ENCODE peak calls at places on chromosomes 11 and 22, in five cellular contexts. R is endodermal cell; H is body of pancreas; Q is CD8-positive, alpha-beta T cell; Y is NB4. V is an unnamed sample.
A peak's percentile ranks its signal among the peaks of the same experiment; 100 is the strongest.

GRCh38 chr11:2187267-2187707 is 15.7 kb upstream of the TH start:
- DNase-seq in R (no peak), H (no peak), Q (no peak), Y (no peak), V (no peak)

GRCh38 chr11:69640260-69640994 is 529 bp upstream of the CCND1 start:
- DNase-seq in R (peak; percentile 70), H (peak; percentile 29), Q (no peak), Y (peak; percentile 42), V (no peak)

GRCh38 chr22:36286096-36286957 is 33.4 kb downstream of the APOL1 start:
- DNase-seq in R (peak; percentile 97), H (peak; percentile 66), Q (peak; percentile 70), Y (peak; percentile 74), V (no peak)

GRCh38 chr11:74255741-74256369 is 55.6 kb downstream of the P4HA3 start:
- DNase-seq in R (peak; percentile 77), H (peak; percentile 57), Q (peak; percentile 66), Y (peak; percentile 80), V (peak; percentile 7)

GRCh38 chr11:2591805-2592204 is 108.0 kb downstream of the KCNQ1OT1 start:
- DNase-seq in R (no peak), H (no peak), Q (no peak), Y (no peak), V (no peak)

GRCh38 chr11:31412946-31413345 is 43.3 kb downstream of the DNAJC24 start:
- DNase-seq in R (no peak), H (no peak), Q (no peak), Y (no peak), V (no peak)

GRCh38 chr11:132792341-132793140 is 739.8 kb downstream of the OPCML start:
- DNase-seq in R (peak; percentile 72), H (no peak), Q (no peak), Y (no peak), V (no peak)

GRCh38 chr11:13480198-13480597 is 15.6 kb downstream of the PTH start:
- DNase-seq in R (no peak), H (no peak), Q (no peak), Y (no peak), V (no peak)

GRCh38 chr11:2148253-2149000 is 9.2 kb upstream of the IGF2 start:
- DNase-seq in R (no peak), H (no peak), Q (no peak), Y (no peak), V (no peak)

GRCh38 chr22:21646608-21647590 is 4.8 kb downstream of the SDF2L1 start:
- DNase-seq in R (peak; percentile 91), H (peak; percentile 88), Q (peak; percentile 84), Y (peak; percentile 82), V (no peak)

GRCh38 chr11:120025606-120026335 is 112.1 kb downstream of the TRIM29 start:
- DNase-seq in R (no peak), H (no peak), Q (peak; percentile 29), Y (no peak), V (no peak)

GRCh38 chr11:17392872-17393271 is 4.4 kb upstream of the KCNJ11 start:
- DNase-seq in R (peak; percentile 34), H (no peak), Q (no peak), Y (no peak), V (no peak)

GRCh38 chr11:118705111-118705741 is 25.8 kb upstream of the TREH start:
- DNase-seq in R (no peak), H (peak; percentile 45), Q (peak; percentile 84), Y (peak; percentile 73), V (no peak)

GRCh38 chr22:38080847-38081635 is 2.9 kb downstream of the SLC16A8 start:
- DNase-seq in R (peak; percentile 82), H (peak; percentile 31), Q (no peak), Y (peak; percentile 29), V (no peak)

GRCh38 chr22:42949159-42949558 is 65.8 kb downstream of the PACSIN2 start:
- DNase-seq in R (no peak), H (no peak), Q (no peak), Y (no peak), V (no peak)

GRCh38 chr11:134244593-134244992 is 8.6 kb downstream of the THYN1 start:
- DNase-seq in R (peak; percentile 63), H (no peak), Q (no peak), Y (peak; percentile 46), V (no peak)

GRCh38 chr22:23677701-23677995 is 13.2 kb upstream of the RGL4 start:
- DNase-seq in R (no peak), H (no peak), Q (no peak), Y (no peak), V (no peak)

GRCh38 chr11:14275081-14275480 is 83.9 kb downstream of the RRAS2 start:
- DNase-seq in R (no peak), H (no peak), Q (no peak), Y (no peak), V (no peak)

GRCh38 chr11:96288915-96289314 is 54.1 kb downstream of the MAML2 start:
- DNase-seq in R (no peak), H (no peak), Q (no peak), Y (no peak), V (no peak)

GRCh38 chr11:94786264-94787126 is 18.3 kb downstream of the AMOTL1 start:
- DNase-seq in R (peak; percentile 81), H (peak; percentile 14), Q (no peak), Y (peak; percentile 59), V (no peak)

GRCh38 chr11:104917259-104918112 is 19.2 kb upstream of the CASP12 start:
- DNase-seq in R (no peak), H (no peak), Q (no peak), Y (no peak), V (no peak)

GRCh38 chr11:6443269-6444003 is 2.6 kb upstream of the HPX start:
- DNase-seq in R (peak; percentile 86), H (peak; percentile 61), Q (peak; percentile 71), Y (peak; percentile 61), V (peak; percentile 13)

GRCh38 chr11:35082322-35083180 is 56.4 kb upstream of the CD44 start:
- DNase-seq in R (peak; percentile 90), H (peak; percentile 80), Q (peak; percentile 85), Y (peak; percentile 93), V (peak; percentile 91)

GRCh38 chr11:35085766-35086165 is 53.2 kb upstream of the CD44 start:
- DNase-seq in R (no peak), H (no peak), Q (no peak), Y (no peak), V (no peak)

GRCh38 chr11:35079581-35079980 is 59.4 kb upstream of the CD44 start:
- DNase-seq in R (no peak), H (no peak), Q (no peak), Y (no peak), V (no peak)

GRCh38 chr11:35084817-35085424 is 54.0 kb upstream of the CD44 start:
- DNase-seq in R (no peak), H (no peak), Q (no peak), Y (no peak), V (no peak)

DNA sequence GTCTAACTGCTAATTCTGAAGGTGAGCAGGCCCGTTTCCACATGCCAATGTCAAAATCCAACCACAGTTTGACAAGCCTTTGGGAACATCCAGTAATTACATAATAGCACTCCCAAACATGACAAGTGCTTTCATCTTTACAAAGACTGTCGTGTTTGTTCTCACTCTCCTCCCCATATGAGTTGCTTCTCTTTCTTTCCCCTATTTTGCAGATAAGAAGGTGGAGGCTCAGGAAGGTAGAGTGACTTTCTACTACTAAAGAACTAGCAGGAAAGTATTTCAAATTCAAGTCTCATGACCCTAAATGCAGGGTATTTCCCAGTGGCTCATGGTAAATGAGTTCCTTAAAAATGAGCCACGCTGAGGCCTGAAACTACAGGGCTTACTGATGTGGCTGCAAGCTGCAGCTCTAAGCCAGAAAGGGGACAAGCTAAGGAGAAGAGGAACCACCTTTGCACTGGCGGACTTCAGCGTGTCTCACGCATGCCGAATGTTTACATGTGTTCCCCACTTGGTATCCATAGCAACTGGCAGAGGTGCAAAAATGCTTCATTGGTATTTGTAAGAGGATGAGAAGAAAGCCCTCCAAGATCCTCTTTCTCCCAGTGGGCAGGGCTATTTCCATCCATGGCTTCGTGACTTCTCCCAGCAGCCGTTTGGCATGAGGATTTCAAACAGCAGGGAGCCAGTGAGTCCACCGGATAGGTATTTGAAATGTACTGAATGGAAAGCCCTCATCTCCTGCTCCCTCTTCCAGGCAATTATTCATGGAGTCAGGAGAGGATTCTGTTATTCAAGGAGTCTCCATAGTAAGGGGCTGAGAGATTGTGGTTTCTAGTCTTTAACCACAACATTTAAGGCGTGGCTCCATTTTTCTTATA is 55.5 kb upstream of the CD44 start:
- DNase-seq in R (peak; percentile 86), H (peak; percentile 81), Q (peak; percentile 65), Y (peak; percentile 85), V (peak; percentile 77)
- TF ChIP-seq CTCF in R (no peak), H (no peak), Q (no peak), Y (no peak), V (no peak)

GRCh38 chr11:8785457-8785856 is 102.9 kb downstream of the RPL27A start:
- DNase-seq in R (peak; percentile 33), H (no peak), Q (no peak), Y (no peak), V (no peak)

GRCh38 chr11:8787372-8787771 is 104.8 kb downstream of the RPL27A start:
- DNase-seq in R (peak; percentile 46), H (peak; percentile 33), Q (no peak), Y (no peak), V (no peak)

GRCh38 chr11:8784936-8785335 is 102.3 kb downstream of the RPL27A start:
- DNase-seq in R (no peak), H (no peak), Q (no peak), Y (no peak), V (no peak)

GRCh38 chr11:8786933-8787332 is 104.3 kb downstream of the RPL27A start:
- DNase-seq in R (no peak), H (no peak), Q (no peak), Y (no peak), V (no peak)

DNA sequence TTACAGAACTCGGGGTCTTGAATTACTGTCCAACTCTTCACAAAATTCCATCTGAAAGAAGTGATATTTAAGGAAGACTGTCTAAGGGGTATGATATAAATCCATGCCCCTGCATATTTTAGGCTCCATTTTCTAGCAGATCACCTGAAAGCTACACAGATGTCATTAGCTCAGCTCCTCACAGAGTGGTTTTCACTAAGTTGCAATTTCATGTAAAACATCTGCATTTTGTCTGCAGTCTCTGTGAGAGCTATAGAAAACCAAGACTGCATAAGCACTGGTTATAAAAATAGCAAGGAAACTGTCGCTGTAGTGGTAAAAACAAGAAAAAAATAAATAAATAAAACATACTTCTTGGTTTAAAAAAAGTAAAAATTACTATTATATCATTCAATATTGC is 103.4 kb downstream of the RPL27A start:
- DNase-seq in R (no peak), H (no peak), Q (no peak), Y (no peak), V (no peak)
- H3K4me3 ChIP-seq in R (no peak overlapping the region), H (no peak overlapping the region), Q (no peak overlapping the region), Y (no peak overlapping the region), V (no peak overlapping the region)

DNA sequence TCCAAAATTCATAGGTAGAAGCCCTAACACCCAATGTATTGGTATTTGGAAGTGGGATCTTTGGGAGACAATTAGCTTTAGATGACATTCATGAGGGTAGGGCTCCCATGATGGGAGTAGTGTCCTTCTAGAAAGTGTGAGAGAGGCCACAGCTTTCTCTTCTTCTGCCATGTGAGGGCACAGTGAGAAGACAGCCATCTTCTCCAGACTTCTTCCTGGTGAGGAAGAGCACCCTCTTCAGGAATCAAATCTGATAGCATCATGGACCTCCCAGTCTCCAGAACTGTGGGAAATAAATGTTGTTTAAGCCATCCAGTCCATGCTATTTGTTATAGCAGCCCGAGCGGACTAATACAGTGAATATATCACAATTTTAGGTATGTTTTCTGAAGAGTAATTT is 96.9 kb downstream of the CNTN5 start:
- DNase-seq in R (no peak), H (no peak), Q (no peak), Y (peak; percentile 16), V (no peak)
- TF ChIP-seq CTCF in R (peak; percentile 57), H (no peak), Q (no peak), Y (no peak), V (peak; percentile 2)

GRCh38 chr11:10938650-10939387 is 81.0 kb upstream of the ZBED5 start:
- DNase-seq in R (no peak), H (peak; percentile 28), Q (no peak), Y (no peak), V (no peak)
- H3K4me3 ChIP-seq in R (no peak overlapping the region), H (no peak overlapping the region), Q (no peak overlapping the region), Y (no peak overlapping the region), V (no peak overlapping the region)

GRCh38 chr11:129699711-129700304 is 115.8 kb upstream of the TMEM45B start:
- DNase-seq in R (no peak), H (no peak), Q (no peak), Y (no peak), V (no peak)
- TF ChIP-seq CTCF in R (peak; percentile 46), H (no peak), Q (no peak), Y (peak; percentile 21), V (no peak)